ENCODE peak calls at places on chromosome 22, in six cellular contexts. G is GM10248; U is kidney glomerular epithelial cell; X is NCI-H1092; D is CD8-positive, alpha-beta memory T cell; J is coronary artery. K is an unnamed sample.

GRCh38 chr22:39254789-39255298 is 10.1 kb upstream of the PDGFB start:
- DNase-seq in G (peak), U (peak), X (no peak), D (peak), J (no peak), K (no peak)

GRCh38 chr22:38737302-38738060 is 18.3 kb downstream of the SUN2 start:
- DNase-seq in G (no peak), U (no peak), X (no peak), D (no peak), J (no peak), K (no peak)

GRCh38 chr22:36942561-36942960 is 29.1 kb downstream of the CSF2RB start:
- DNase-seq in G (peak), U (no peak), X (no peak), D (no peak), J (no peak), K (no peak)

GRCh38 chr22:44659140-44659539 is 42.9 kb upstream of the PRR5 start:
- DNase-seq in G (no peak), U (no peak), X (no peak), D (no peak), J (no peak), K (no peak)

GRCh38 chr22:46815132-46815531 is 52.7 kb downstream of the TBC1D22A start:
- DNase-seq in G (no peak), U (no peak), X (no peak), D (no peak), J (peak), K (no peak)

GRCh38 chr22:35418088-35418487 is 18.1 kb downstream of the MCM5 start:
- DNase-seq in G (no peak), U (no peak), X (no peak), D (no peak), J (no peak), K (no peak)

GRCh38 chr22:20550851-20551744 is 43.7 kb downstream of the MED15 start:
- DNase-seq in G (peak), U (peak), X (no peak), D (peak), J (peak), K (no peak)

GRCh38 chr22:28894320-28894719 is 10.9 kb downstream of the ZNRF3 start:
- DNase-seq in G (no peak), U (no peak), X (no peak), D (no peak), J (no peak), K (peak)

GRCh38 chr22:31248138-31248745 is 36.1 kb downstream of the LIMK2 start:
- DNase-seq in G (peak), U (peak), X (no peak), D (peak), J (peak), K (no peak)

GRCh38 chr22:49052023-49052538 is 775.6 kb downstream of the BRD1 start:
- DNase-seq in G (peak), U (no peak), X (no peak), D (no peak), J (no peak), K (no peak)

GRCh38 chr22:47172771-47173534 is 410.5 kb downstream of the TBC1D22A start:
- DNase-seq in G (no peak), U (no peak), X (no peak), D (no peak), J (peak), K (no peak)

GRCh38 chr22:46444390-46444854 is 93.0 kb downstream of the CELSR1 start:
- DNase-seq in G (no peak), U (no peak), X (no peak), D (no peak), J (no peak), K (no peak)

GRCh38 chr22:42937164-42937854 is 77.6 kb downstream of the PACSIN2 start:
- DNase-seq in G (peak), U (peak), X (no peak), D (no peak), J (no peak), K (no peak)

GRCh38 chr22:42959472-42960145 is 55.3 kb downstream of the PACSIN2 start:
- DNase-seq in G (no peak), U (peak), X (no peak), D (no peak), J (no peak), K (no peak)

GRCh38 chr22:43346521-43346929 is 3.4 kb upstream of the SCUBE1 start:
- DNase-seq in G (peak), U (peak), X (peak), D (peak), J (no peak), K (peak)

GRCh38 chr22:39898997-39899396 is 1.9 kb upstream of the GRAP2 start:
- DNase-seq in G (peak), U (no peak), X (no peak), D (no peak), J (no peak), K (no peak)